ENCODE peak calls at places on chromosomes 13 and 19, in four cellular contexts. A, O, U and W are unnamed samples.

GRCh38 chr13:21475115-21475514 is 16.0 kb upstream of the ZDHHC20 start:
- DNase-seq in A (no peak), O (no peak), U (no peak), W (no peak)

GRCh38 chr19:45331411-45331810 is 8.7 kb upstream of the CKM start:
- DNase-seq in A (no peak), O (no peak), U (no peak), W (no peak)

GRCh38 chr13:24152292-24153214 is 8.0 kb upstream of the SPATA13 start:
- DNase-seq in A (no peak), O (no peak), U (no peak), W (no peak)

GRCh38 chr19:49820125-49820524 is 2.0 kb downstream of the MED25 start:
- DNase-seq in A (no peak), O (no peak), U (no peak), W (no peak)

GRCh38 chr19:40687525-40688016 is 2.9 kb downstream of the NUMBL start:
- DNase-seq in A (no peak), O (peak; percentile 95), U (no peak), W (no peak)

GRCh38 chr19:43776285-43776684 is 4.5 kb downstream of the KCNN4 start:
- DNase-seq in A (no peak), O (no peak), U (no peak), W (no peak)

GRCh38 chr13:51518847-51519246 is 65.4 kb upstream of the WDFY2 start:
- DNase-seq in A (peak; percentile 72), O (peak; percentile 91), U (no peak), W (no peak)

GRCh38 chr13:68319384-68319783 is 1089.2 kb upstream of the PCDH9 start:
- DNase-seq in A (no peak), O (no peak), U (no peak), W (no peak)

GRCh38 chr19:32674153-32674958 is 624 bp downstream of the ANKRD27 start:
- DNase-seq in A (no peak), O (peak; percentile 43), U (no peak), W (no peak)

GRCh38 chr19:2266183-2266993 is 10.2 kb upstream of the JSRP1 start:
- DNase-seq in A (peak; percentile 39), O (peak; percentile 95), U (no peak), W (no peak)

GRCh38 chr13:84994582-84994981 is 804.6 kb downstream of the SLITRK6 start:
- DNase-seq in A (peak; percentile 67), O (no peak), U (no peak), W (peak; percentile 26)

GRCh38 chr13:22161871-22162270 is 491.0 kb downstream of the FGF9 start:
- DNase-seq in A (no peak), O (no peak), U (no peak), W (no peak)

GRCh38 chr19:45098521-45099464 is 5.8 kb downstream of the PPP1R37 start:
- DNase-seq in A (no peak), O (peak; percentile 48), U (no peak), W (no peak)

GRCh38 chr13:36345438-36346221 is 564 bp downstream of the SPART start:
- DNase-seq in A (no peak), O (peak; percentile 94), U (peak; percentile 86), W (peak; percentile 81)

GRCh38 chr19:34217952-34218817 is 36.2 kb upstream of the GARRE1 start:
- DNase-seq in A (peak; percentile 96), O (peak; percentile 83), U (no peak), W (peak; percentile 78)

GRCh38 chr19:32570081-32570785 is 10.8 kb upstream of the PDCD5 start:
- DNase-seq in A (peak; percentile 68), O (peak; percentile 80), U (peak; percentile 85), W (peak; percentile 28)

GRCh38 chr19:632228-633067 is 889 bp downstream of the POLRMT start:
- DNase-seq in A (peak; percentile 40), O (peak; percentile 88), U (peak; percentile 72), W (no peak)

GRCh38 chr19:35037716-35038622 is 3.6 kb upstream of the HPN start:
- DNase-seq in A (no peak), O (no peak), U (no peak), W (no peak)

GRCh38 chr13:82719987-82720386 is 1162.3 kb downstream of the SLITRK1 start:
- DNase-seq in A (no peak), O (no peak), U (no peak), W (no peak)

GRCh38 chr13:31781064-31781463 is 41.7 kb downstream of the RXFP2 start:
- DNase-seq in A (no peak), O (peak; percentile 41), U (no peak), W (no peak)

GRCh38 chr19:17496337-17496997 is 15.0 kb upstream of the PGLS start:
- DNase-seq in A (peak; percentile 84), O (peak; percentile 76), U (peak; percentile 94), W (no peak)

GRCh38 chr13:52849727-52850395 is 1.4 kb upstream of the PCDH8 start:
- DNase-seq in A (no peak), O (no peak), U (peak; percentile 54), W (no peak)

GRCh38 chr13:37443538-37443937 is 155.0 kb downstream of the POSTN start:
- DNase-seq in A (no peak), O (peak; percentile 94), U (no peak), W (no peak)

GRCh38 chr13:21001471-21001870 is 59.9 kb downstream of the LATS2 start:
- DNase-seq in A (no peak), O (no peak), U (no peak), W (no peak)

GRCh38 chr19:6769006-6769637 is 1.9 kb upstream of the SH2D3A start:
- DNase-seq in A (peak; percentile 38), O (peak; percentile 37), U (peak; percentile 74), W (no peak)

GRCh38 chr13:46961719-46962118 is 64.9 kb upstream of the HTR2A start:
- DNase-seq in A (peak; percentile 79), O (peak; percentile 92), U (no peak), W (no peak)

GRCh38 chr13:72205773-72206172 is 338.8 kb upstream of the DACH1 start:
- DNase-seq in A (peak; percentile 69), O (no peak), U (no peak), W (no peak)

GRCh38 chr19:49157445-49158224 is at the start of gene TRPM4:
- DNase-seq in A (peak; percentile 96), O (peak; percentile 93), U (peak; percentile 97), W (no peak)

GRCh38 chr19:7872306-7873204 is 1.6 kb downstream of the PRR36 start:
- DNase-seq in A (no peak), O (no peak), U (no peak), W (no peak)

GRCh38 chr19:7869910-7870511 is 4.2 kb downstream of the PRR36 start:
- DNase-seq in A (peak; percentile 87), O (peak; percentile 37), U (peak; percentile 96), W (peak; percentile 84)

GRCh38 chr19:7871530-7872305 is 2.5 kb downstream of the PRR36 start:
- DNase-seq in A (peak; percentile 98), O (peak; percentile 94), U (peak; percentile 99), W (peak; percentile 92)

GRCh38 chr19:7870571-7871279 is 3.5 kb downstream of the PRR36 start:
- DNase-seq in A (peak; percentile 97), O (peak; percentile 55), U (peak; percentile 96), W (peak; percentile 83)

DNA sequence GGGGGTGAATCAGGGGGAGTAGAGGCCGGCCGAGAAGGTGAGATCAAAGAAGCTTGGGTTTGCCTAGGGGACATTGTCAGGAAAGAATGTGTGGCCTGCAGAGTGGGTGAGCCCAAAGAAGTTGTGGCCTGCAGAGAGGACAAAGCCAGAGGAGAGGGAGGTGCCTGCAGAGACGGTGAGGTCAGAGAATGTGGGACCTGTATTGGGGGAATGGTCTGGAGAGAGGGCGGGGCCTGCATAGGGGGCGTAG is 3.0 kb downstream of the PRR36 start:
- DNase-seq in A (no peak), O (no peak), U (peak; percentile 88), W (no peak)
- H3K4me3 ChIP-seq in A (peak overlapping the region; percentile 31), O (no peak overlapping the region), U (peak overlapping the region; percentile 13), W (peak overlapping the region; percentile 60)

GRCh38 chr19:38856813-38857212 is 7.0 kb upstream of the HNRNPL start:
- DNase-seq in A (no peak), O (no peak), U (no peak), W (no peak)
- H3K27ac ChIP-seq in A (no peak overlapping the region), O (no peak overlapping the region), U (no peak overlapping the region), W (no peak overlapping the region)

GRCh38 chr19:9075064-9075964 is 11.5 kb upstream of the OR1M1 start:
- DNase-seq in A (peak; percentile 100), O (peak; percentile 83), U (peak; percentile 67), W (peak; percentile 30)
- TF ChIP-seq EZH2 in A (no peak), O (no peak), U (no peak), W (no peak)

DNA sequence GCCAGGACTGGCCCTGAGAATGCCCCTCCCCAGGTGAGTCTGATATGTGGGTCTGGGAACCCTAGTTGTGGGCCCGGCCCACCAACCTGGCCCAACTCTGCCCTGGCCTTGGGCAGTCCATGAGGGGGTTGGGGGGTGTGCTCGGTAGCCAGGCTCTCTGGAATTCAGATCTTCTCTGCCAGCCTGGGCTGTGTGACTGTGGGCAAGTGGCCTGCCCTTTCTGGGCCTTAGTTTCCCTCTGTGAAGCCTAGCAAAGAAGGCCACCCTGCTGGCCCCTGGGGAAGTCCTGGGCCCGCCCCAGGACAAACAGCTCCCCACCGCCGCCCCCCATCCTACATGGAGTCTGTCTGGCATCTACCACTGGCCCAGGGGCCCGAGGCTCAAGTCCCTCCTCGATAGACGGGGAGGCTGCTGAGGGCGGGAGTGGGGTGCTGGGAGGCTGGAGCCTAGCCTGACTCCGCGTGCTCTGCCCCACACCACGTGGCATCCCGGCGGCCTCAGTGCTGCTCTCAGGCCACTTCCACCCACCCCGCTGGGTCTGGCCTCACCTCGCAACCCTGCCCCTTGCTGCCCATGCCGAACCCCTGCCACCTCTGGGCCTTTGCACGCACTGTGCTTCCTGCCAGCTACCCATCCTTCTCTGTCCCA is 8.3 kb upstream of the TBXA2R start:
- DNase-seq in A (no peak), O (no peak), U (no peak), W (no peak)
- H3K4me3 ChIP-seq in A (no peak overlapping the region), O (no peak overlapping the region), U (no peak overlapping the region), W (no peak overlapping the region)

GRCh38 chr13:30569901-30570576 is 47.7 kb upstream of the USPL1 start:
- DNase-seq in A (peak; percentile 88), O (peak; percentile 99), U (peak; percentile 17), W (no peak)
- H3K27ac ChIP-seq in A (peak overlapping the region; percentile 31), O (peak overlapping the region; percentile 70), U (no peak overlapping the region), W (no peak overlapping the region)